ENCODE peak calls at places on chromosomes 5 and 9, in eight cellular contexts. P, C, U, N, E, A, O and Q are unnamed samples.

GRCh38 chr5:152884006-152884405 is 478.9 kb upstream of the NMUR2 start:
- DNase-seq in P (no peak), C (no peak), U (no peak), N (no peak), E (no peak), A (no peak), O (no peak), Q (no peak)

GRCh38 chr5:141521244-141521781 is 32.4 kb downstream of the PCDHGC5 start:
- DNase-seq in P (no peak), C (peak), U (no peak), N (no peak), E (peak), A (peak), O (no peak), Q (no peak)

GRCh38 chr5:74072646-74073045 is 446.6 kb downstream of the ARHGEF28 start:
- DNase-seq in P (no peak), C (no peak), U (no peak), N (no peak), E (no peak), A (no peak), O (no peak), Q (no peak)

GRCh38 chr9:91727316-91727861 is 222.6 kb downstream of the ROR2 start:
- DNase-seq in P (no peak), C (no peak), U (peak), N (no peak), E (peak), A (peak), O (no peak), Q (no peak)

GRCh38 chr9:86756576-86757381 is 190.5 kb downstream of the GAS1 start:
- DNase-seq in P (no peak), C (no peak), U (no peak), N (no peak), E (no peak), A (no peak), O (no peak), Q (no peak)

GRCh38 chr5:141338538-141339306 is at the start of gene PCDHGA2:
- DNase-seq in P (no peak), C (peak), U (peak), N (no peak), E (peak), A (peak), O (peak), Q (no peak)

GRCh38 chr9:75788006-75788634 is 102.4 kb upstream of the PCSK5 start:
- DNase-seq in P (no peak), C (peak), U (no peak), N (no peak), E (no peak), A (no peak), O (peak), Q (no peak)

GRCh38 chr5:16888694-16889124 is 47.4 kb downstream of the MYO10 start:
- DNase-seq in P (no peak), C (no peak), U (no peak), N (no peak), E (no peak), A (no peak), O (no peak), Q (no peak)

GRCh38 chr5:89930591-89931383 is 478.8 kb downstream of the CETN3 start:
- DNase-seq in P (no peak), C (no peak), U (no peak), N (no peak), E (no peak), A (peak), O (no peak), Q (no peak)

GRCh38 chr9:104863180-104863883 is 64.6 kb downstream of the ABCA1 start:
- DNase-seq in P (no peak), C (peak), U (peak), N (peak), E (peak), A (peak), O (peak), Q (no peak)

GRCh38 chr5:155276231-155276630 is 262.7 kb downstream of the KIF4B start:
- DNase-seq in P (no peak), C (no peak), U (no peak), N (no peak), E (no peak), A (no peak), O (no peak), Q (no peak)

GRCh38 chr5:14818931-14819790 is 52.4 kb downstream of the ANKH start:
- DNase-seq in P (no peak), C (no peak), U (no peak), N (no peak), E (no peak), A (no peak), O (no peak), Q (no peak)

GRCh38 chr5:177546262-177546741 is 8.1 kb downstream of the FAM193B start:
- DNase-seq in P (no peak), C (no peak), U (peak), N (peak), E (peak), A (peak), O (no peak), Q (peak)

GRCh38 chr5:177542816-177543472 is 11.4 kb downstream of the FAM193B start:
- DNase-seq in P (no peak), C (no peak), U (no peak), N (no peak), E (no peak), A (no peak), O (no peak), Q (no peak)

GRCh38 chr5:177547736-177548135 is 6.6 kb downstream of the FAM193B start:
- DNase-seq in P (no peak), C (no peak), U (no peak), N (no peak), E (no peak), A (no peak), O (no peak), Q (no peak)

GRCh38 chr5:177550120-177550519 is 4.2 kb downstream of the FAM193B start:
- DNase-seq in P (no peak), C (no peak), U (no peak), N (no peak), E (no peak), A (no peak), O (no peak), Q (no peak)

GRCh38 chr5:177545487-177546261 is 8.7 kb downstream of the FAM193B start:
- DNase-seq in P (no peak), C (peak), U (peak), N (no peak), E (no peak), A (no peak), O (no peak), Q (peak)
- H3K27ac ChIP-seq in P (peak), C (peak), U (peak), N (peak), E (peak), A (peak), O (peak), Q (peak)

GRCh38 chr5:4018007-4018406 is 422.4 kb downstream of the IRX1 start:
- DNase-seq in P (no peak), C (no peak), U (no peak), N (no peak), E (no peak), A (no peak), O (no peak), Q (no peak)
- TF ChIP-seq POLR2A in P (no peak), C (no peak), U (no peak), N (no peak), E (no peak), A (no peak), O (no peak), Q (no peak)

GRCh38 chr5:104265531-104266130 is 703.0 kb upstream of the NUDT12 start:
- DNase-seq in P (no peak), C (no peak), U (no peak), N (no peak), E (no peak), A (no peak), O (no peak), Q (no peak)

GRCh38 chr5:104266161-104266560 is 703.6 kb upstream of the NUDT12 start:
- DNase-seq in P (no peak), C (no peak), U (no peak), N (no peak), E (no peak), A (no peak), O (no peak), Q (no peak)

GRCh38 chr5:104267282-104268015 is 704.9 kb upstream of the NUDT12 start:
- DNase-seq in P (no peak), C (no peak), U (no peak), N (no peak), E (no peak), A (no peak), O (no peak), Q (no peak)
- H3K27ac ChIP-seq in P (no peak), C (no peak), U (no peak), N (no peak), E (no peak), A (no peak), O (no peak), Q (no peak)

GRCh38 chr5:20972419-20972925 is 984.5 kb upstream of the CDH18 start:
- DNase-seq in P (no peak), C (peak), U (no peak), N (no peak), E (peak), A (peak), O (peak), Q (peak)

DNA sequence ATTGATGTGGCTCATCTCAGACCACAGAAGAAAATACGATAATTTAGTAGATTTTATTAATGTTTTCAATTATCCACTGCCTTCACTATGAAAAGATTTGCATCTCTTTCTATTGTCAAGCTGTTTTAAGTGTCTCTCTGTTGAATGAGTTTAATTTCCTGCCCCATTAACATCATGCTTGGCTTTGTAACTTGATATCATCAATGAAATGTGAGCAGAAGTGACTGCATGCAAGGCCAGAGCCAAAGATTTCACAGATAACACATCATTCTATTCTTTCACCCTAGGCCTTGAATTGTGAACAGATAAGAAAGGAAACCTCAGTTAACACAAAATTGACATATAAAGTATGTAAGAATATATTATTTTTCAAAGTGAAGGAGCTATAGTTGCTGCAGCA is 986.4 kb upstream of the CDH18 start:
- DNase-seq in P (no peak), C (no peak), U (no peak), N (no peak), E (no peak), A (no peak), O (no peak), Q (no peak)
- TF ChIP-seq POLR2A in P (no peak), C (no peak), U (no peak), N (no peak), E (no peak), A (no peak), O (no peak), Q (no peak)

DNA sequence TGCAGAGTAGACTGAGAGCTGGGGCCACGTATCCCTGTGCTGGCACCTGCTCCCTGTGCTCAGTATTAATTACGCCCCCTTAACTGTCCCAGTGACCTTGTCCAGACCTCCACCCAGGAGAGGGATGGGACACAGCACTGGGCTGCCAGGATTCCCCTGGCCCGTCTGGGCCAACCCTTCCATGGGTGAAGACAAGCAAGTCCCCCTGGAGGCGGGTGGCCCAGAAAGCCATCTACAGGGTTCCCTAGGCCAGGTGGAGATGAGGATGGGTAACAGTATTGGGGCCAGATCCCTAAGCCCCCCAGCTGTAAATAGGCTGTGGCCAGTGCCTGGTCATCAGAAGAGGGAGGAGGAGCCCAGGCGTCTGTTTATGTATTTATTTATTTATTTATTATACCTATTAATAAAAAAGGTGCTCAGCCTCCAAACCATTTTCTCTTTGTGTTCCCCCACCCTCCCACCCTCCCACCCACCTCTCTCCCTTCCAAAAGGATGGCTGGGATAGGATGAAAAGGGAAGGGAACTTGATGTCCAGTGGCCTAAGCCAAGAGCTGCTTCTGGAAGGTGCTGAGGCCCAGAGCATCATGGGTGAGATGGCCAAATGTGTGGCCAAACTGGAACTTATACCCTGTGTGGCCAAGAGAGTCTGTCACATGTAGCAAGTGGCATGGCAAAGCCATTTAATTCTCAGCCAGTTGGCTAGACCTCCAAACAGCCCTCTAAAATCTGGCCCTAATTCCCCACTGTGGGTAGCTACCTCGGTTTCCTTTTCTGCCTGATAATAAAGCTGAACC is 43.4 kb upstream of the TESK1 start:
- DNase-seq in P (no peak), C (no peak), U (no peak), N (no peak), E (no peak), A (no peak), O (no peak), Q (no peak)
- H3K27ac ChIP-seq in P (peak), C (peak), U (no peak), N (no peak), E (no peak), A (no peak), O (no peak), Q (no peak)